ENCODE peak calls at places on chromosomes 12 and 14, in five cellular contexts. One of them, this sample, is unnamed.

GRCh38 chr12:101697197-101697929 is at the start of gene CHPT1:
- DNase-seq in cardiac muscle cell: peak
- DNase-seq in PC-3: peak
- DNase-seq in lower leg skin: peak
- DNase-seq in cardiac fibroblast: peak
- DNase-seq in this sample: peak

GRCh38 chr14:34913619-34914018 is 38.5 kb upstream of the BAZ1A start:
- DNase-seq in cardiac muscle cell: no peak
- DNase-seq in PC-3: no peak
- DNase-seq in lower leg skin: no peak
- DNase-seq in cardiac fibroblast: no peak
- DNase-seq in this sample: no peak

GRCh38 chr12:121227294-121227693 is 17.4 kb downstream of the P2RX4 start:
- DNase-seq in cardiac muscle cell: no peak
- DNase-seq in PC-3: peak
- DNase-seq in lower leg skin: no peak
- DNase-seq in cardiac fibroblast: no peak
- DNase-seq in this sample: no peak

GRCh38 chr12:22477166-22477893 is 67.0 kb downstream of the C2CD5 start:
- DNase-seq in cardiac muscle cell: peak
- DNase-seq in PC-3: no peak
- DNase-seq in lower leg skin: peak
- DNase-seq in cardiac fibroblast: peak
- DNase-seq in this sample: no peak

GRCh38 chr12:96195845-96196451 is 1.8 kb downstream of the ELK3 start:
- DNase-seq in cardiac muscle cell: peak
- DNase-seq in PC-3: peak
- DNase-seq in lower leg skin: no peak
- DNase-seq in cardiac fibroblast: peak
- DNase-seq in this sample: no peak

GRCh38 chr12:6909421-6910145 is 4.8 kb upstream of the ENO2 start:
- DNase-seq in cardiac muscle cell: no peak
- DNase-seq in PC-3: no peak
- DNase-seq in lower leg skin: no peak
- DNase-seq in cardiac fibroblast: no peak
- DNase-seq in this sample: no peak

GRCh38 chr12:18719922-18720321 is 17.9 kb downstream of the PLCZ1 start:
- DNase-seq in cardiac muscle cell: no peak
- DNase-seq in PC-3: peak
- DNase-seq in lower leg skin: no peak
- DNase-seq in cardiac fibroblast: peak
- DNase-seq in this sample: no peak

GRCh38 chr12:105047303-105047702 is 37.0 kb downstream of the ALDH1L2 start:
- DNase-seq in cardiac muscle cell: no peak
- DNase-seq in PC-3: no peak
- DNase-seq in lower leg skin: no peak
- DNase-seq in cardiac fibroblast: peak
- DNase-seq in this sample: no peak

GRCh38 chr12:114221976-114222630 is 183.8 kb downstream of the TBX5 start:
- DNase-seq in cardiac muscle cell: no peak
- DNase-seq in PC-3: peak
- DNase-seq in lower leg skin: no peak
- DNase-seq in cardiac fibroblast: no peak
- DNase-seq in this sample: no peak
- TF ChIP-seq CTCF in cardiac muscle cell: no peak
- TF ChIP-seq CTCF in PC-3: peak
- TF ChIP-seq CTCF in lower leg skin: no peak
- TF ChIP-seq CTCF in cardiac fibroblast: no peak
- TF ChIP-seq CTCF in this sample: no peak

GRCh38 chr12:53233671-53234091 is 1.7 kb upstream of the RARG start:
- DNase-seq in cardiac muscle cell: no peak
- DNase-seq in PC-3: no peak
- DNase-seq in lower leg skin: peak
- DNase-seq in cardiac fibroblast: no peak
- DNase-seq in this sample: no peak
- TF ChIP-seq CTCF in cardiac muscle cell: no peak
- TF ChIP-seq CTCF in PC-3: no peak
- TF ChIP-seq CTCF in lower leg skin: no peak
- TF ChIP-seq CTCF in cardiac fibroblast: no peak
- TF ChIP-seq CTCF in this sample: no peak

GRCh38 chr14:86955955-86956354 is 1037.0 kb downstream of the GALC start:
- DNase-seq in cardiac muscle cell: no peak
- DNase-seq in PC-3: no peak
- DNase-seq in lower leg skin: no peak
- DNase-seq in cardiac fibroblast: no peak
- DNase-seq in this sample: no peak

DNA sequence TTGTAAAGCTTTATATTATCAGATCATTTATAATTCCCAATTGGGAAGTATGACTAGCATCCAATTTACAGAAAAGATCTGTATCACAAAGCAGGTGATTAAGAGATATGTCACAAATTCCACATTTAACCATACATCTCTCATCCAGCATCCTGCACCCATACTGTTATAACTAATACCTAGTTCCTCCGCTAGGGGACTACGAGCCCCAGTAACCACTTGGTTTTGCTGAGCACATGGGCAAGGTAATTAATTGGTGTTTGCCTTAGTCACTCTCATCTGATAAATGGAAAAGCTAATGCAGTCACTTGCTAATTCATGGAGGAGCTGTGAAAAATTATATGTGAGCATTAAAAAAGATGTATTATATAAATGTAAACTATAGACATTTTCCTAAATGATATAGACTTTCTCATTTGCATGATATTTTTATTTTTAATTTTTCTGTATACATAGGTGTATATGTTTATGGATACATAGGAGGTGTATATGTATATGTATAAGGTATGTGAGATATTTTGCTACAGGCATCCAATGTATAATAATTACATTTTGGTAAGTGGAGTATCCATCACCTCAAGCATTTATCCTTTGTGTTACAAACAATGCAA is 1031.8 kb downstream of the GALC start:
- DNase-seq in cardiac muscle cell: no peak
- DNase-seq in PC-3: peak
- DNase-seq in lower leg skin: no peak
- DNase-seq in cardiac fibroblast: peak
- DNase-seq in this sample: no peak
- TF ChIP-seq CTCF in cardiac muscle cell: no peak
- TF ChIP-seq CTCF in PC-3: peak
- TF ChIP-seq CTCF in lower leg skin: no peak
- TF ChIP-seq CTCF in cardiac fibroblast: peak
- TF ChIP-seq CTCF in this sample: no peak

DNA sequence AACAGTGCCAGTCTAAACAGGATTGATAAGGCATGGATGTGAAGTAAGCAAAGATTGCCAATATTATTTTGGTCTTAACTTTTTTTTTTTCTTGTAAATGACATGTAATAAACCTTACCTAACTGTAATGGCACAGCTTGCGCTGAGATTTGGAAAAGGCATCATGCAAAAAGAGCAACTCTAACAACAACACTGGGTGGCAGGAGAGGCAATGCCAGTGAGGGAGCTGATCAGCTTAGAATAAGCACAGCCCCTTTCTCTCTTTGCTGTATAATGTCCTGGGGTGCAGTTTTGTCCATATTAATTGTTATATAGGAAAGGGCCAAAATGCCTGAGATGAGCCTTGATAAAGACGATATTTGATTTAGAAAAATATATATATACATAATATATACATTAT is 1589.7 kb upstream of the FLRT2 start:
- DNase-seq in cardiac muscle cell: peak
- DNase-seq in PC-3: no peak
- DNase-seq in lower leg skin: no peak
- DNase-seq in cardiac fibroblast: no peak
- DNase-seq in this sample: no peak
- TF ChIP-seq CTCF in cardiac muscle cell: peak
- TF ChIP-seq CTCF in PC-3: no peak
- TF ChIP-seq CTCF in lower leg skin: no peak
- TF ChIP-seq CTCF in cardiac fibroblast: no peak
- TF ChIP-seq CTCF in this sample: no peak

DNA sequence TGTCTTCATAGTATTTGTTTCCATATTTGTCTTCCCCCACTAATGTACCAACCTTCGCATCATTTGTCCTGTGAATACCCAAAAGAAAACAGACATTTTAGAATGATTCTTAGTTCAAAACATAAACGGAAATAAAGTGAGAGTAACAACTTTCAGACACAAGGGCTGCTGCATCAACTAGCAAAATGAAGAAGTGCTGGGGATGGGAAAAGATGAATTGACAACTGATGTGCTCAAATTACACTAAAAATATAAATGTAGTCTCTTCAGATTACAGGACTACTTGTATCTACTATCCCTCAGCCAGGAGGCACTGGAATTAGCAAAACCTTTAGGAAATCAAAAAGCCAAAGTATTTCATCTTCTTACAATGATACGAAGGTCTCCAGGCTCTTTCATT is 743 bp downstream of the NDUFA12 start:
- DNase-seq in cardiac muscle cell: no peak
- DNase-seq in PC-3: no peak
- DNase-seq in lower leg skin: no peak
- DNase-seq in cardiac fibroblast: peak
- DNase-seq in this sample: no peak
- TF ChIP-seq CTCF in cardiac muscle cell: no peak
- TF ChIP-seq CTCF in PC-3: no peak
- TF ChIP-seq CTCF in lower leg skin: no peak
- TF ChIP-seq CTCF in cardiac fibroblast: no peak
- TF ChIP-seq CTCF in this sample: no peak